ENCODE peak calls at places on chromosomes 2 and 18, in six cellular contexts. One of them, this sample, is unnamed.

GRCh38 chr2:208097313-208097712 is 27.0 kb downstream of the CRYGD start:
- DNase-seq in lower lobe of right lung: no peak
- DNase-seq in Peyer's patch: no peak
- DNase-seq in thyroid gland: peak
- DNase-seq in A673: no peak
- DNase-seq in body of pancreas: no peak
- DNase-seq in this sample: no peak

GRCh38 chr2:25749676-25750075 is 76.3 kb upstream of the DTNB start:
- DNase-seq in body of pancreas: no peak
- DNase-seq in thyroid gland: no peak
- DNase-seq in lower lobe of right lung: no peak
- DNase-seq in Peyer's patch: no peak
- DNase-seq in A673: no peak
- DNase-seq in this sample: no peak

GRCh38 chr2:199895406-199895805 is 15.7 kb upstream of the C2orf69 start:
- DNase-seq in thyroid gland: no peak
- DNase-seq in Peyer's patch: no peak
- DNase-seq in body of pancreas: no peak
- DNase-seq in lower lobe of right lung: no peak
- DNase-seq in A673: no peak
- DNase-seq in this sample: no peak

GRCh38 chr2:128798502-128799283 is 480.0 kb upstream of the HS6ST1 start:
- DNase-seq in A673: no peak
- DNase-seq in thyroid gland: no peak
- DNase-seq in Peyer's patch: no peak
- DNase-seq in body of pancreas: no peak
- DNase-seq in lower lobe of right lung: no peak
- DNase-seq in this sample: no peak

GRCh38 chr2:214156971-214157370 is 253.9 kb upstream of the VWC2L start:
- DNase-seq in lower lobe of right lung: no peak
- DNase-seq in thyroid gland: no peak
- DNase-seq in body of pancreas: no peak
- DNase-seq in A673: no peak
- DNase-seq in Peyer's patch: no peak
- DNase-seq in this sample: no peak

GRCh38 chr18:3960977-3961376 is 494.1 kb downstream of the DLGAP1 start:
- DNase-seq in Peyer's patch: no peak
- DNase-seq in lower lobe of right lung: no peak
- DNase-seq in thyroid gland: no peak
- DNase-seq in body of pancreas: no peak
- DNase-seq in A673: no peak
- DNase-seq in this sample: no peak

GRCh38 chr2:161273038-161273760 is 35.0 kb upstream of the PSMD14 start:
- DNase-seq in thyroid gland: no peak
- DNase-seq in body of pancreas: no peak
- DNase-seq in Peyer's patch: no peak
- DNase-seq in A673: peak
- DNase-seq in lower lobe of right lung: no peak
- DNase-seq in this sample: peak

GRCh38 chr2:238655131-238655860 is 192.6 kb upstream of the TWIST2 start:
- DNase-seq in Peyer's patch: no peak
- DNase-seq in lower lobe of right lung: no peak
- DNase-seq in A673: no peak
- DNase-seq in thyroid gland: no peak
- DNase-seq in body of pancreas: no peak
- DNase-seq in this sample: no peak

GRCh38 chr2:100857341-100857740 is 37.4 kb downstream of the NPAS2 start:
- DNase-seq in thyroid gland: no peak
- DNase-seq in Peyer's patch: no peak
- DNase-seq in lower lobe of right lung: no peak
- DNase-seq in body of pancreas: no peak
- DNase-seq in A673: no peak
- DNase-seq in this sample: no peak

GRCh38 chr2:776038-776437 is 98.8 kb upstream of the TMEM18 start:
- DNase-seq in Peyer's patch: no peak
- DNase-seq in thyroid gland: no peak
- DNase-seq in body of pancreas: no peak
- DNase-seq in A673: no peak
- DNase-seq in lower lobe of right lung: no peak
- DNase-seq in this sample: no peak

GRCh38 chr18:50619833-50620232 is 59.9 kb downstream of the MAPK4 start:
- DNase-seq in Peyer's patch: no peak
- DNase-seq in thyroid gland: no peak
- DNase-seq in body of pancreas: no peak
- DNase-seq in A673: no peak
- DNase-seq in lower lobe of right lung: no peak
- DNase-seq in this sample: no peak

GRCh38 chr2:44912660-44913059 is 28.8 kb upstream of the SIX3 start:
- DNase-seq in Peyer's patch: no peak
- DNase-seq in thyroid gland: no peak
- DNase-seq in lower lobe of right lung: no peak
- DNase-seq in body of pancreas: no peak
- DNase-seq in A673: no peak
- DNase-seq in this sample: no peak

GRCh38 chr2:232892843-232893242 is 22.8 kb downstream of the SNORC start:
- DNase-seq in thyroid gland: no peak
- DNase-seq in A673: no peak
- DNase-seq in Peyer's patch: peak
- DNase-seq in body of pancreas: no peak
- DNase-seq in lower lobe of right lung: peak
- DNase-seq in this sample: no peak

GRCh38 chr2:45616663-45617411 is 5.8 kb upstream of the SRBD1 start:
- DNase-seq in Peyer's patch: no peak
- DNase-seq in thyroid gland: no peak
- DNase-seq in lower lobe of right lung: no peak
- DNase-seq in A673: no peak
- DNase-seq in body of pancreas: no peak
- DNase-seq in this sample: no peak

GRCh38 chr2:128280901-128281321 is 37.8 kb downstream of the HS6ST1 start:
- DNase-seq in lower lobe of right lung: peak
- DNase-seq in A673: no peak
- DNase-seq in Peyer's patch: peak
- DNase-seq in thyroid gland: peak
- DNase-seq in body of pancreas: peak
- DNase-seq in this sample: no peak

GRCh38 chr2:162072976-162073775 is 839 bp downstream of the DPP4 start:
- DNase-seq in lower lobe of right lung: peak
- DNase-seq in body of pancreas: peak
- DNase-seq in Peyer's patch: peak
- DNase-seq in A673: no peak
- DNase-seq in thyroid gland: no peak
- DNase-seq in this sample: no peak

GRCh38 chr2:40451926-40452605 is at the start of gene SLC8A1:
- DNase-seq in Peyer's patch: peak
- DNase-seq in thyroid gland: no peak
- DNase-seq in A673: peak
- DNase-seq in body of pancreas: peak
- DNase-seq in lower lobe of right lung: peak
- DNase-seq in this sample: no peak

GRCh38 chr2:207115715-207116364 is 49.9 kb downstream of the KLF7 start:
- DNase-seq in body of pancreas: no peak
- DNase-seq in Peyer's patch: no peak
- DNase-seq in thyroid gland: no peak
- DNase-seq in lower lobe of right lung: no peak
- DNase-seq in A673: no peak
- DNase-seq in this sample: no peak

GRCh38 chr2:219996366-219996765 is 368.9 kb downstream of the SLC4A3 start:
- DNase-seq in thyroid gland: no peak
- DNase-seq in A673: no peak
- DNase-seq in body of pancreas: no peak
- DNase-seq in Peyer's patch: no peak
- DNase-seq in lower lobe of right lung: no peak
- DNase-seq in this sample: no peak

GRCh38 chr18:12933323-12933722 is 14.5 kb upstream of the SEH1L start:
- DNase-seq in Peyer's patch: no peak
- DNase-seq in thyroid gland: no peak
- DNase-seq in lower lobe of right lung: no peak
- DNase-seq in A673: no peak
- DNase-seq in body of pancreas: no peak
- DNase-seq in this sample: no peak

GRCh38 chr18:12930908-12931307 is 16.9 kb upstream of the SEH1L start:
- DNase-seq in body of pancreas: no peak
- DNase-seq in lower lobe of right lung: no peak
- DNase-seq in thyroid gland: no peak
- DNase-seq in Peyer's patch: no peak
- DNase-seq in A673: no peak
- DNase-seq in this sample: no peak

GRCh38 chr18:12929477-12930083 is 18.2 kb upstream of the SEH1L start:
- DNase-seq in body of pancreas: no peak
- DNase-seq in thyroid gland: no peak
- DNase-seq in lower lobe of right lung: no peak
- DNase-seq in A673: no peak
- DNase-seq in Peyer's patch: no peak
- DNase-seq in this sample: no peak

GRCh38 chr18:12939161-12939560 is 8.7 kb upstream of the SEH1L start:
- DNase-seq in thyroid gland: no peak
- DNase-seq in Peyer's patch: no peak
- DNase-seq in A673: no peak
- DNase-seq in lower lobe of right lung: no peak
- DNase-seq in body of pancreas: no peak
- DNase-seq in this sample: no peak

DNA sequence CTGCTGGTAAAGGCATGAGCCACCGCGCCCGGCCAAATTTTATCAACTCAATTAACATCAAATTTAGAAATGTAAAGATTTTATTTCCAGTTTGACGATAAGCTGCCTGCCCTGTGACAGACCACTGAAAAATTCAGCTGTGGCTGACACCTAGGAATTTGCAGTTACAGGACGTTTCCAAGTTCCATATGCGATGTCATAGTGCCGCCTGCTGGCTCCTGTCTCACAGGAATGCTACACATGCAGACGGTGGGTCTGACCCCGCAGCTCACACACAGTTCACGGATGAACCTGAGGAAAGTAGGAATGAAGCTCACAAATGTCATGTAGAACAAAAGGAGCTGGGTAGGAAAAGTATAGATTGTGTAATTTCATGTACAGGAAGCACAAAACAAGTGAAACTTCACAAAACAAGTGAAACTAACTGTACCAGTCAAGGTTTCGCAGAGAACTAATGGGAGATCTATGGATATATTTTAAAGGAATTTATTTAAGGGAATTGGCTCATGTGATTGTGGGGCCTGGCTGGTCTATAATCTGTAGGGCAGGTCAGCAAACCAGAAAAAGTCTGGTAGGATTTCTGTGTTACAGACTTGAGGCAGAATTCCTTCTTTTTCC is 13.2 kb upstream of the SEH1L start:
- DNase-seq in lower lobe of right lung: peak
- DNase-seq in body of pancreas: peak
- DNase-seq in Peyer's patch: peak
- DNase-seq in A673: peak
- DNase-seq in thyroid gland: peak
- DNase-seq in this sample: peak
- H3K4me3 ChIP-seq in lower lobe of right lung: no peak
- H3K4me3 ChIP-seq in body of pancreas: no peak
- H3K4me3 ChIP-seq in Peyer's patch: no peak
- H3K4me3 ChIP-seq in A673: no peak
- H3K4me3 ChIP-seq in thyroid gland: no peak
- H3K4me3 ChIP-seq in this sample: no peak

GRCh38 chr2:67217398-67217797 is 179.7 kb upstream of the ETAA1 start:
- DNase-seq in body of pancreas: no peak
- DNase-seq in thyroid gland: no peak
- DNase-seq in A673: no peak
- DNase-seq in lower lobe of right lung: no peak
- DNase-seq in Peyer's patch: no peak
- DNase-seq in this sample: no peak
- TF ChIP-seq CTCF in body of pancreas: no peak
- TF ChIP-seq CTCF in thyroid gland: no peak
- TF ChIP-seq CTCF in A673: no peak
- TF ChIP-seq CTCF in lower lobe of right lung: no peak
- TF ChIP-seq CTCF in Peyer's patch: no peak
- TF ChIP-seq CTCF in this sample: no peak

GRCh38 chr2:230975927-230976326 is 20.0 kb upstream of the SPATA3 start:
- DNase-seq in lower lobe of right lung: no peak
- DNase-seq in Peyer's patch: no peak
- DNase-seq in A673: no peak
- DNase-seq in thyroid gland: no peak
- DNase-seq in body of pancreas: no peak
- DNase-seq in this sample: no peak

GRCh38 chr2:230972046-230972445 is 23.9 kb upstream of the SPATA3 start:
- DNase-seq in lower lobe of right lung: no peak
- DNase-seq in body of pancreas: no peak
- DNase-seq in Peyer's patch: no peak
- DNase-seq in thyroid gland: no peak
- DNase-seq in A673: no peak
- DNase-seq in this sample: no peak

GRCh38 chr2:230980468-230980867 is 15.5 kb upstream of the SPATA3 start:
- DNase-seq in A673: no peak
- DNase-seq in lower lobe of right lung: no peak
- DNase-seq in thyroid gland: no peak
- DNase-seq in body of pancreas: no peak
- DNase-seq in Peyer's patch: no peak
- DNase-seq in this sample: no peak

GRCh38 chr2:230974096-230974913 is 21.6 kb upstream of the SPATA3 start:
- DNase-seq in A673: no peak
- DNase-seq in lower lobe of right lung: no peak
- DNase-seq in Peyer's patch: no peak
- DNase-seq in body of pancreas: no peak
- DNase-seq in thyroid gland: no peak
- DNase-seq in this sample: peak

DNA sequence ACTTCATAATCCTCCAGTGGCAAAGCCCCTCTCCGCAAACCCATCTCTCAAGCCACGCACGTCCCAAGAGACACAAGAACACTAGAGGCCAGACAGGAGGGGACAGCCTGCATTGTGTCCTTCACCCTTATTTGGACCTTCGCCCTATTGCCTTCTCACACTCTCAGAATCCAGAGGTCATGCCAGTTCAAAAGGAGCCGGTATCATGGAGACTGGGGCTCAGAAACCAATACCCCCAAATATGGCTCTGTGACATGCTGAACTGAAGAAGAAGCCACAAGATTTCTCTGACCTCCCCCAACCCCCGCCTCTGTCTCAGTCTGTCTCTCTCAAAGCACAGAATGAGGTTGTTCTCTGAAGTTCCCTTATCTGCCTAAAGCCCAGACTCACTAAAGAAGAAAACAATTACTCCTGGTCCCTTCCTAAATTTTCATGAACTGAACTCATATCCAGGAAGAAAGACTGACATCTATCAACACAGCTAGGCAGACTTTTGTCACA is 19.2 kb upstream of the SPATA3 start:
- DNase-seq in A673: no peak
- DNase-seq in thyroid gland: no peak
- DNase-seq in Peyer's patch: no peak
- DNase-seq in lower lobe of right lung: no peak
- DNase-seq in body of pancreas: no peak
- DNase-seq in this sample: no peak
- H3K4me3 ChIP-seq in A673: no peak
- H3K4me3 ChIP-seq in thyroid gland: no peak
- H3K4me3 ChIP-seq in Peyer's patch: no peak
- H3K4me3 ChIP-seq in lower lobe of right lung: no peak
- H3K4me3 ChIP-seq in body of pancreas: no peak
- H3K4me3 ChIP-seq in this sample: no peak

GRCh38 chr2:205885492-205886099 is 200.4 kb downstream of the INO80D start:
- DNase-seq in lower lobe of right lung: peak
- DNase-seq in A673: peak
- DNase-seq in thyroid gland: peak
- DNase-seq in Peyer's patch: peak
- DNase-seq in body of pancreas: peak
- DNase-seq in this sample: no peak
- TF ChIP-seq CTCF in lower lobe of right lung: peak
- TF ChIP-seq CTCF in A673: peak
- TF ChIP-seq CTCF in thyroid gland: peak
- TF ChIP-seq CTCF in Peyer's patch: peak
- TF ChIP-seq CTCF in body of pancreas: peak
- TF ChIP-seq CTCF in this sample: peak

This sample was measured in retinal pigment epithelial cell.